ENCODE peak calls at places on chromosome 13, in four cellular contexts. T, F, S and V are unnamed samples.

GRCh38 chr13:89763011-89763410 is 1584.5 kb upstream of the MIR17HG start:
- DNase-seq in S (no peak), F (no peak), T (no peak), V (no peak)

GRCh38 chr13:106568225-106569003 is 477 bp upstream of the ARGLU1 start:
- DNase-seq in F (no peak), S (peak), T (no peak), V (peak)

GRCh38 chr13:45682494-45683008 is 19.6 kb upstream of the CBY2 start:
- DNase-seq in S (no peak), F (no peak), T (no peak), V (no peak)

GRCh38 chr13:45863716-45864590 is 12.4 kb upstream of the SIAH3 start:
- DNase-seq in S (no peak), T (no peak), F (peak), V (no peak)

GRCh38 chr13:63307239-63307638 is 1891.6 kb upstream of the PCDH20 start:
- DNase-seq in T (no peak), S (no peak), F (no peak), V (no peak)

GRCh38 chr13:50592412-50593145 is 250.9 kb downstream of the DLEU7 start:
- DNase-seq in T (no peak), F (no peak), S (no peak), V (no peak)

GRCh38 chr13:31044658-31045620 is 112.5 kb downstream of the TEX26 start:
- DNase-seq in F (peak), T (no peak), S (no peak), V (no peak)

GRCh38 chr13:104017317-104017716 is 951.1 kb upstream of the SLC10A2 start:
- DNase-seq in S (no peak), F (no peak), T (no peak), V (no peak)

GRCh38 chr13:114035583-114036501 is 62.0 kb upstream of the C13orf46 start:
- DNase-seq in F (no peak), T (no peak), S (no peak), V (no peak)

GRCh38 chr13:102484329-102484728 is 82.5 kb upstream of the FGF14 start:
- DNase-seq in F (peak), T (no peak), S (no peak), V (no peak)

GRCh38 chr13:113898391-113898790 is 34.5 kb upstream of the GAS6 start:
- DNase-seq in S (no peak), T (no peak), F (no peak), V (no peak)